ENCODE peak calls at places on chromosome 12, in eight cellular contexts. Q is IMR-90, K is A549, U is SK-N-SH, S is HepG2, V is HCT116, I is K562, R is H1. J is an unnamed sample.

GRCh38 chr12:9751204-9752144 is 9.2 kb downstream of the CD69 start:
- DNase-seq in Q (peak), K (peak), U (peak), S (peak), V (peak), I (peak), R (no peak), J (no peak)

GRCh38 chr12:48296586-48297396 is 53.9 kb downstream of the ZNF641 start:
- DNase-seq in Q (peak), K (no peak), U (peak), S (no peak), V (no peak), I (peak), R (peak), J (no peak)

GRCh38 chr12:109612975-109613502 is 39.4 kb downstream of the MVK start:
- DNase-seq in Q (peak), K (peak), U (no peak), S (peak), V (no peak), I (peak), R (no peak), J (no peak)

GRCh38 chr12:56880416-56881035 is 53.7 kb downstream of the SDR9C7 start:
- DNase-seq in Q (no peak), K (no peak), U (no peak), S (no peak), V (no peak), I (no peak), R (no peak), J (no peak)

GRCh38 chr12:77834618-77835017 is 3.9 kb downstream of the NAV3 start:
- DNase-seq in Q (no peak), K (no peak), U (no peak), S (no peak), V (no peak), I (no peak), R (no peak), J (no peak)

GRCh38 chr12:41220931-41221330 is 32.8 kb downstream of the PDZRN4 start:
- DNase-seq in Q (no peak), K (no peak), U (no peak), S (no peak), V (no peak), I (no peak), R (no peak), J (no peak)

GRCh38 chr12:93722757-93723567 is 45.8 kb downstream of the CRADD start:
- DNase-seq in Q (no peak), K (no peak), U (no peak), S (no peak), V (no peak), I (no peak), R (no peak), J (no peak)

GRCh38 chr12:10661338-10661737 is 12.5 kb downstream of the STYK1 start:
- DNase-seq in Q (peak), K (no peak), U (no peak), S (no peak), V (no peak), I (no peak), R (no peak), J (no peak)

GRCh38 chr12:1920971-1921370 is 2.5 kb upstream of the CACNA2D4 start:
- DNase-seq in Q (no peak), K (no peak), U (peak), S (no peak), V (no peak), I (no peak), R (peak), J (no peak)

GRCh38 chr12:29104495-29104894 is 44.6 kb upstream of the FAR2 start:
- DNase-seq in Q (no peak), K (no peak), U (no peak), S (no peak), V (no peak), I (no peak), R (no peak), J (no peak)

GRCh38 chr12:4609071-4609470 is 39.8 kb downstream of the AKAP3 start:
- DNase-seq in Q (no peak), K (no peak), U (no peak), S (no peak), V (no peak), I (no peak), R (no peak), J (no peak)

GRCh38 chr12:70876952-70877351 is 43.6 kb downstream of the PTPRR start:
- DNase-seq in Q (peak), K (no peak), U (no peak), S (peak), V (no peak), I (no peak), R (no peak), J (no peak)

GRCh38 chr12:43891856-43892574 is 56.1 kb downstream of the TMEM117 start:
- DNase-seq in Q (peak), K (no peak), U (no peak), S (peak), V (no peak), I (no peak), R (no peak), J (no peak)

GRCh38 chr12:52203126-52203921 is 11.5 kb upstream of the KRT80 start:
- DNase-seq in Q (peak), K (peak), U (peak), S (peak), V (peak), I (no peak), R (no peak), J (no peak)

GRCh38 chr12:75479963-75480461 is 543 bp upstream of the GLIPR1 start:
- DNase-seq in Q (peak), K (no peak), U (no peak), S (no peak), V (no peak), I (no peak), R (no peak), J (no peak)

GRCh38 chr12:86530996-86531655 is 274.9 kb upstream of the MGAT4C start:
- DNase-seq in Q (no peak), K (no peak), U (no peak), S (no peak), V (no peak), I (no peak), R (no peak), J (no peak)

GRCh38 chr12:39064712-39065111 is 159.3 kb upstream of the CPNE8 start:
- DNase-seq in Q (no peak), K (no peak), U (no peak), S (no peak), V (no peak), I (no peak), R (no peak), J (no peak)

GRCh38 chr12:57568838-57569237 is 19.0 kb downstream of the KIF5A start:
- DNase-seq in Q (no peak), K (no peak), U (no peak), S (no peak), V (no peak), I (no peak), R (no peak), J (no peak)

GRCh38 chr12:120041386-120042231 is 52.6 kb downstream of the BICDL1 start:
- DNase-seq in Q (no peak), K (no peak), U (no peak), S (peak), V (no peak), I (no peak), R (no peak), J (no peak)

GRCh38 chr12:55515696-55516095 is 23.5 kb downstream of the OR6C68 start:
- DNase-seq in Q (no peak), K (no peak), U (no peak), S (peak), V (no peak), I (no peak), R (no peak), J (no peak)

GRCh38 chr12:128942960-128943477 is 89.7 kb downstream of the GLT1D1 start:
- DNase-seq in Q (no peak), K (no peak), U (no peak), S (no peak), V (no peak), I (no peak), R (no peak), J (no peak)

GRCh38 chr12:68340404-68341270 is 8.5 kb upstream of the MDM1 start:
- DNase-seq in Q (peak), K (no peak), U (no peak), S (no peak), V (no peak), I (no peak), R (no peak), J (no peak)

GRCh38 chr12:15278816-15279658 is 43.3 kb upstream of the PTPRO start:
- DNase-seq in Q (peak), K (no peak), U (peak), S (no peak), V (no peak), I (no peak), R (no peak), J (no peak)
- TF ChIP-seq RAD21 in Q (no peak), K (no peak), U (peak), S (no peak), V (no peak), I (no peak), R (no peak), J (no peak)

DNA sequence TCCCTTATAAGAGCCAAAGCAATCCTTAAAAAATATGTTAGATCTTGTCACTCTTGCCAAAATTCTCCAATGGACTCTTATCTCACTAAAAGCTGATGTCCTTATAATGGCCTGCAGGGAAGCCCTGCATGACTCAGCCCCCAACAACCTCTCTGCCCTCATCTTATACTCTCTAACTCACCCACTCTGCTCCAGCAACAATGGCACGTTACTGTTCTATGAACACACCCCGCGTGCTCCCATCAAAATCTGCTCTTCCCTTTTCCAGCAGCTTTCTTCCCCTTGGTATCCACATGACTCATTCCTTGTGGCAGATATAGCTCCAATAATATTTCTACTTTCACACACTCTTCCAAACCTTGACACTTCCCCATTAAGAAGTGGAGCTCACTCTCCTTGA is 108.1 kb downstream of the DENND5B start:
- DNase-seq in Q (peak), K (no peak), U (no peak), S (no peak), V (peak), I (no peak), R (no peak), J (no peak)
- TF ChIP-seq RAD21 in Q (no peak), K (no peak), U (no peak), S (no peak), V (no peak), I (no peak), R (no peak), J (no peak)

DNA sequence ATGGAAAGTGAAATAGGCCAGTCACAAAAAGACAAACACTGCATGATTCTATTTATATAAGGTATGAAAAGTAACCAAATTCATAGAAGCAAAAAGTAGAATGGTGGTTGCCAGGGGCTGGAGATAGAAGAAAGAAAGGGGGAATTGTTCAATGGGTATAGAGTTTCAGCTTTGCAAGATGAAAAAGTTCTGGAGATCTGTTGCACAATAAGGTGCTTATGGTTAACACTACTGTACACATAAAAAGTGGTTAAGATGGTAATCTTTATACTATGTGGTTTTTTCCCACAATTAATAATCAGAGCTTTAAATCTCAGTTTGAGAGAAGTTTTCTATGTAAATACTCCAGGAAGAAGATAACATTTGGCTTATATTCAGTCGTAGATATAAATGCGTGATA is 73.4 kb downstream of the SLC38A4 start:
- DNase-seq in Q (peak), K (no peak), U (no peak), S (peak), V (no peak), I (no peak), R (no peak), J (no peak)
- TF ChIP-seq RAD21 in Q (no peak), K (no peak), U (no peak), S (no peak), V (no peak), I (no peak), R (no peak), J (no peak)

DNA sequence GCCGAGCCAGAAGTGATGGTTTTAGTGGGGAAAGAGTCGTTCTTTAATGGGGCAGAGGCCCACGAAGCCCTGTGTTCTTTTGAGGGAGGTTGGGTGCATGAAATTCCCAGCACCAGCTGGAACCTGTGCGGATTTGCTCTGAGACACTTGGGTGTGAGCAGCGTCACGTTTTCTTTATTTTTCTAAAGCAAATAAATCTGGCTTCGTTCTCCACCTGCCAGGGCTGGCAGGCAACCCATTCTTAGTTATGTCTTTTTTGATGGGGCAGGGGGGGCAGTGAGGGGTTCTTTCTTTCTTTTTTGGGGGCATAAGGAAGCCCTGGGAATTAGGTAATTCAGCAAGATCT is 232.2 kb downstream of the C12orf75 start:
- DNase-seq in Q (no peak), K (peak), U (no peak), S (no peak), V (no peak), I (no peak), R (no peak), J (no peak)
- TF ChIP-seq RAD21 in Q (no peak), K (no peak), U (no peak), S (no peak), V (no peak), I (no peak), R (no peak), J (no peak)

DNA sequence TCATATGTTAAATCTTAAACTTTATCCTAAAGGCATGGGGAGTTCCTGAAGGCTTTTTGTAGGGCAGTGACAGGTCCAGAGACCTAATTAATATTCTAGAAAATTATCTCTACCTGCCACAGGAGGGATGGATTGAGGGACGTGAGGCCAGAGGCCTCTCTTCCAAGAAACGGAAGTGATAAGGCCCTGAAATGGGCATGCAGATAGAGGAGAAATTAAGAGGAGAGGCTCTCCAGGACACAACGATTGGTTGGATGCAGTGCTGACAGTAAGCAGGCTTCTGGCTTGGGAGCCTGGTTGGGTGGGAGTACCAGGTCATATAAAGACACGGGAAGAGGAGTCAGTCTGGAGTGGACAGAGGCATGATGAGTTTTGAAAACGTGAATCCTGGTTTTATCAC is 3.1 kb upstream of the BORCS5 start:
- DNase-seq in Q (no peak), K (no peak), U (no peak), S (no peak), V (no peak), I (peak), R (peak), J (no peak)
- TF ChIP-seq RAD21 in Q (no peak), K (no peak), U (no peak), S (no peak), V (no peak), I (no peak), R (no peak), J (no peak)

DNA sequence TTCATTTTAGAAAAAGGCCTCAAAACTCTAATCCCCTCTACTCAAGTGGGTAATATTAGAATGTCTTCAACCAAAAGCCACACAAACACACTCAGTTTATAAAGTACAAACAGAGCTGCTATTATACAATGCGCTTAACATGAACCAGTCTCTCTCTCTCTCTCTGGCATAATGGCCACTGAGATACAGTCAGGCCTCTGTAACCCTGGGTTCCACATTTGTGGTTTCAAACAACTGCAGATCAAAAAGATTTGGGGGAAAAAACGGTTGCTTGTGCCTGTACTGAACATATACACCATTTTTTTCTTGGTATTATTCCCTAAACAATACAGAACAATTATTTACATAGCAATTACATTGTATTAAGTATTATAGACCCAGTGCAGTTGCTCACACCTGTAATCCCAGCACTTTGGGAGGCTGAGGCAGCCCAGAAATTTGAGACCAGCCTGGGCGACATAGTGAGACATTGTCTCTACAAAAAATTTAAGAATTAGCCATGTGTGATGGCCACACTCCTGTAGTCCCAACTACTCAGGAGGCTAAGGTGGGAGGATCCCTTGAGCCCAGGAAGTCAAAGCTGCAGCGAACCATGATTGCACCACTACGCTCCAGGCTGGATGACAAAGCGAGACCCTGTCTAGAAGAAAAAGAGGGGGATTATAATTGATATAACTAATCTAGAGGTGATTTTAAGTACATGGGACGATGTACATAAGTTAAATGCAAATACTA is 5.6 kb downstream of the SLC11A2 start:
- DNase-seq in Q (no peak), K (no peak), U (no peak), S (no peak), V (no peak), I (no peak), R (no peak), J (no peak)
- TF ChIP-seq RAD21 in Q (no peak), K (no peak), U (no peak), S (no peak), V (no peak), I (no peak), R (no peak), J (no peak)

GRCh38 chr12:124295431-124296058 is 652 bp downstream of the RFLNA start:
- DNase-seq in Q (no peak), K (no peak), U (peak), S (no peak), V (no peak), I (no peak), R (peak), J (no peak)

GRCh38 chr12:124296295-124296915 is 1.5 kb downstream of the RFLNA start:
- DNase-seq in Q (no peak), K (no peak), U (peak), S (no peak), V (no peak), I (no peak), R (no peak), J (no peak)

GRCh38 chr12:124293286-124294003 is 1.4 kb upstream of the RFLNA start:
- DNase-seq in Q (no peak), K (no peak), U (no peak), S (no peak), V (no peak), I (peak), R (no peak), J (no peak)

GRCh38 chr12:124296916-124297351 is 2.0 kb downstream of the RFLNA start:
- DNase-seq in Q (no peak), K (no peak), U (no peak), S (peak), V (no peak), I (no peak), R (no peak), J (no peak)

DNA sequence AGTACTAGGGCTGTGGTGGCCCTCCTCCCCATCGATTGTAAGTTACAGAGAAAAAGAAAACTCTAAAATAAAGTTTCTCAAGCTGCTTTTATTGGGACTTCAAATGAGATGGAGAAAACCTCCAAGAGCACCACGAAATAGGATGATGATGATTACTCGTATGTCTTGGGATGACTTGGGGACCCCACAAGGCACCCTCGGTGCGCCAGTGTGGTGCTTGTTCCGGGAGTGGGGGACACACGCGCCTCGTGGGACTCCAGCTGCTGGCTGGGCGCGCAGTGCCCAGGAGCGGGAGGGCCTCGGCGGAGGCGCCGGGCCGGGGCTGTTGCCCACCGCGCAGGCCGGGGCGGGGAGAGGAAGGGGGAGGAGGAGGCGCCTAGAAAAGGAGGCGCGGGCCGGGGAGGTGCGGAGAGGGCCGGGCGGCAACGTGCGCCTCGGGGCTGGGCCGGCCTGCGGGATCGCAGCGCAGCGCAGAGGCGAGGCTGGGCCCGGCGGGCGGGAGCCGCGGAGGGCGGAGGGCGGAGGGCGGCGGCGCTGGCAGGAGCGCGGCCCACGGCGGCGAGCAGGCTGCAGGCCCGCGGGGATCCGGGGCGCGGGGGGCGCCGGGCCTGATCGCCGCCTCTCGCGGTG is at the start of gene RFLNA:
- DNase-seq in Q (no peak), K (no peak), U (peak), S (no peak), V (no peak), I (no peak), R (peak), J (no peak)
- TF ChIP-seq RAD21 in Q (no peak), K (no peak), U (no peak), S (no peak), V (no peak), I (no peak), R (peak), J (no peak)

DNA sequence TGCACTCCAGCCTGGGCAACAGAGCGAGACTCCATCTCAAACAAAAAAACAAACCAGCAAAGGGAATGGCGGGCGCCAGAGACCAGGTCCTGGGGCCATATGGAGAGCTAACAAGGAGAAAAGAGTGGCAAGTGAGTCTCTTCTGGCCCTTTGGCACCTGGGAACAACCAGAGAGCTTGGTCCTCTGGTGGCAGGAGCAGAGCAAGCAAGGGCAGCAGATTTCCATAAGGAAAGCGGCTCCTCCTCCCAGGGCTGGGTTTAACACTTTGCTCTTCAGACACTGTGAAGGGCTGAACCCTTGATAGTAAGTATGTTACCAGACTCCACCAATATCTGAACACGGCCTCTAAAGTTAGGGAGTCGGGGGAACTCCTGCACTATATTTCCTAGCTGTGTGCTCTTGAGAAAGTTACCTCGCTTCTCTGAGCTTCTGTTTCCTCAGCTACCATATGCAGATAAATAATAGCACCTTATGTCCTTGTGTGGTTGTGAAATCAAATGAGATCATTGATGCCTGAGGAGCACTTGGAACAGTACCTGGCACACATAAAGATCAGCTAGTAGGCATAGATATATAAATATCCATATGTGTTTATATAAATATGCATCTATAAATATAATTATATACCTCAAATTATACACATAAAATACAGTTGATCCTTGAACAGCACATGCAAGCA is 33.4 kb upstream of the PLEKHG6 start:
- DNase-seq in Q (no peak), K (no peak), U (no peak), S (no peak), V (no peak), I (no peak), R (no peak), J (no peak)
- TF ChIP-seq RAD21 in Q (no peak), K (no peak), U (peak), S (no peak), V (no peak), I (peak), R (peak), J (no peak)